ENCODE peak calls at places on chromosomes 13 and 19, in ten cellular contexts. K is dorsolateral prefrontal cortex, Y is A549, T is endothelial cell of umbilical vein, M is K562, L is SK-N-SH, Z is endodermal cell, R is mucosa of descending colon, X is thoracic aorta, G is foreskin fibroblast. B is an unnamed sample.

GRCh38 chr19:2952953-2953481 is 8.2 kb upstream of the ZNF77 start:
- DNase-seq in R (peak; percentile 68), G (no peak), L (no peak), X (no peak), K (no peak), T (no peak), Z (no peak), M (no peak), Y (no peak), B (peak; percentile 49)

GRCh38 chr13:107866007-107866665 is 349.2 kb downstream of the LIG4 start:
- DNase-seq in G (peak; percentile 26), Y (no peak), T (peak; percentile 52), M (peak; percentile 63), K (no peak), L (peak; percentile 77), X (no peak), Z (peak; percentile 85), R (peak; percentile 37), B (no peak)

GRCh38 chr13:107999751-108000150 is 215.6 kb downstream of the LIG4 start:
- DNase-seq in X (no peak), Y (no peak), Z (no peak), G (no peak), K (no peak), T (no peak), L (no peak), M (peak; percentile 11), R (no peak), B (no peak)

GRCh38 chr13:91922969-91923592 is 524.7 kb downstream of the GPC5 start:
- DNase-seq in Z (no peak), T (no peak), M (no peak), X (no peak), K (no peak), G (no peak), L (peak; percentile 6), Y (no peak), R (no peak), B (no peak)

GRCh38 chr19:19280561-19280960 is 7.5 kb upstream of the TM6SF2 start:
- DNase-seq in G (peak; percentile 62), X (no peak), L (no peak), K (peak; percentile 43), R (no peak), Y (no peak), M (no peak), Z (no peak), T (no peak), B (no peak)

GRCh38 chr13:97439196-97439595 is 5.2 kb downstream of the RAP2A start:
- DNase-seq in M (no peak), X (no peak), Y (no peak), T (peak; percentile 2), K (no peak), Z (no peak), G (no peak), R (no peak), L (no peak), B (no peak)

GRCh38 chr13:26784704-26785639 is 24.4 kb upstream of the GPR12 start:
- DNase-seq in Y (no peak), G (no peak), X (no peak), L (no peak), Z (peak; percentile 65), K (no peak), M (no peak), T (no peak), R (peak; percentile 61), B (peak; percentile 1)

GRCh38 chr13:97337985-97338384 is 96.0 kb upstream of the RAP2A start:
- DNase-seq in Y (no peak), X (no peak), M (no peak), Z (no peak), K (no peak), R (no peak), L (no peak), T (no peak), G (no peak), B (no peak)

GRCh38 chr13:19838726-19839342 is 24.6 kb downstream of the ZMYM5 start:
- DNase-seq in R (no peak), M (no peak), X (no peak), L (no peak), K (no peak), G (peak; percentile 63), Y (no peak), T (no peak), Z (no peak), B (no peak)

GRCh38 chr13:26881154-26881553 is 120.6 kb upstream of the GPR12 start:
- DNase-seq in L (peak; percentile 56), M (no peak), R (no peak), Z (no peak), G (peak; percentile 13), K (no peak), X (no peak), Y (no peak), T (no peak), B (no peak)

GRCh38 chr13:112105244-112105681 is 38.3 kb downstream of the SOX1 start:
- DNase-seq in L (no peak), X (no peak), Z (peak; percentile 67), G (no peak), K (no peak), Y (no peak), M (no peak), T (no peak), R (peak; percentile 38), B (no peak)

GRCh38 chr13:112104873-112105234 is 37.9 kb downstream of the SOX1 start:
- DNase-seq in M (no peak), L (no peak), X (no peak), G (no peak), R (peak; percentile 37), Y (no peak), K (no peak), Z (no peak), T (no peak), B (no peak)

GRCh38 chr13:112105884-112106283 is 38.9 kb downstream of the SOX1 start:
- DNase-seq in Y (no peak), L (no peak), M (no peak), R (no peak), T (no peak), K (no peak), G (no peak), X (no peak), Z (peak; percentile 80), B (no peak)

GRCh38 chr13:112103260-112103843 is 36.4 kb downstream of the SOX1 start:
- DNase-seq in G (no peak), X (no peak), Z (peak; percentile 56), L (no peak), K (no peak), R (no peak), M (no peak), Y (no peak), T (no peak), B (no peak)

GRCh38 chr13:112103971-112104872 is 37.3 kb downstream of the SOX1 start:
- DNase-seq in Y (no peak), G (no peak), K (no peak), T (no peak), L (no peak), M (no peak), Z (peak; percentile 92), X (no peak), R (peak; percentile 43), B (no peak)
- H3K4me3 ChIP-seq in Y (no peak overlapping the region), G (no peak overlapping the region), K (peak overlapping the region; percentile 20), T (no peak overlapping the region), L (no peak overlapping the region), M (no peak overlapping the region), Z (peak overlapping the region; percentile 59), X (no peak overlapping the region), R (no peak overlapping the region), B (no peak overlapping the region)

DNA sequence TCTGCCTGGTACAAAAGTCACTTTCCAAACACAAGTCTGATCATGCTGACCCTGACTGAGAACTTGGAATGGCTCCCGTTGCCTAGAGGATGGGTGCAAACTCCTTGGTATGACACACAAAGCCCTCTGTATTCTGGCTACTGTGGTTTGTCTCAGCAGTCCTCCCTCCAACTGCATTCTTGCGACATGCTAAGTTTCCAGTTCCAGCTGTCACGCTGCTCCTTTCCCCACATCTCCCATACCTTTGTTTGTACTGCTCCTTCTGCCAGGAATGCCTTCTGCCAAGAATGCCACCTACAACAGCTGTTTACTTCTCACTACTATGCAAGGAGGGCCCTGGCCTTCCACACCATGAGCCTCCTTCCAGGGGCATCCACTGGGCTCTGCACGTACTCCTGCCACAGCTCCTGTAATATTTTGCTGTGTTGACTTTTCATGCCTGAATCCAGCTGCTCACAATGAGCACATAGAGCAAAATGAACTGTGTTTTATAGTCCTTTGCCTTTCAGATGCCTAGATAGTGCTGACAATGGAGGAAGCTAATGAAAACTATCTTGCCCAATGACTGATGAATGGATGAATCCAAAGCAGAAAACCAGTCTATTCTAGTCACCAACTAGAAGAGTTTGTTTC is 543.7 kb downstream of the EFNB2 start:
- DNase-seq in Z (no peak), G (peak; percentile 87), M (no peak), K (no peak), R (no peak), T (no peak), X (no peak), Y (no peak), L (no peak), B (no peak)
- TF ChIP-seq CTCF in Z (no peak), G (no peak), M (no peak), K (no peak), R (no peak), T (no peak), X (no peak), Y (no peak), L (no peak), B (no peak)

DNA sequence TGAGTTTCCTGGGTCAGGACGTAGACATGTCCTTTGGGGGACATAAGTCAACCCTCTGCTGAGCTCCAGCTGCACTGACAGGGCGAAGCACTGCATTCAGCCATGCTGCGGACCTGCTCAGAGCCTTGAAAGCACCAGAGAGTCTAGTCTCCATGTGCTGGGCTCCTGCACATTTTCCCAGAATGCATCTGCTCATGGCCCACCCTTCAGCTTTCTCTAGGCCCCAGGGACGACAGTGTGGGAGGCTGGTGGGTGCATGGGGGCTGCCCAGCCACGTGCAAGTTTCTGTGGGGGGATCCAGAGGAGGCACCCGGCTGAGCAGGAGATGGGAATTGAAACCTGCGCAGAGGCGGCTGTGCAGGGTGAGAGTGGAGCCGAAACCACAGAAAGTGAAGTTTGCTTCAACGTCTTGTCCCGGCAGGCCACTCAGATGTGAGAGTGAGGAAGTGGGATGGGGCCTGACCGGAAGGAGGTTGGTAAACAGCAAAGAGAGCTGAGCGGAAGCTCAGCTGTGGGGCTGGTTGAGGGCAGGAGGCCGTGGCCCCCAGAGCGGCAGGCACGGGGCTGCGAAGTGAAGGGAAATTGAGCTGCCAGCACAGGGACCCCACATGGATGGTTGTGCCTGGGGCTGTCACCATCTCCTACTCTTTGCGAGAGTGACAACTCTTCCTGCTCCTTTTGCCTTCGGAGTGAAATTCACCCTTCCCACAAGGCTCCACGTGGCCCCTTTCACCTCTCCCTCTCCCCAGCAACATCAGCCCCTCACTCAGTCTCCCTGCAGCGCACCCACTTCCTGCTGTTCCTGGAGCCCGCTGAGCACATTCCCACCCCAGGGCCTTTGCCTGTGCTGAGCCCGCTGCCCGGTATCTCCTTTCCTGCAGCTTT is 11.8 kb downstream of the PGLS start:
- DNase-seq in Y (no peak), Z (peak; percentile 37), G (no peak), X (no peak), M (no peak), R (peak; percentile 83), K (no peak), L (no peak), T (no peak), B (peak; percentile 97)
- H3K4me3 ChIP-seq in Y (no peak overlapping the region), Z (no peak overlapping the region), G (no peak overlapping the region), X (no peak overlapping the region), M (no peak overlapping the region), R (no peak overlapping the region), K (no peak overlapping the region), L (no peak overlapping the region), T (no peak overlapping the region), B (peak overlapping the region; percentile 34)

GRCh38 chr13:31967155-31967554 is 64.4 kb upstream of the FRY start:
- DNase-seq in T (no peak), Z (no peak), K (no peak), R (no peak), Y (no peak), X (no peak), M (no peak), G (no peak), L (no peak), B (no peak)
- TF ChIP-seq CTCF in T (no peak), Z (peak; percentile 69), K (no peak), R (no peak), Y (no peak), X (peak; percentile 23), M (no peak), G (no peak), L (peak; percentile 43), B (peak; percentile 15)

B was measured in GM12865.